ENCODE peak calls at places on chromosomes 3 and 15, in ten cellular contexts. Y is Kasumi-1, A is BJ, H is NCI-H2081, Q is coronary artery, J is RWPE1, L is mesothelial cell of epicardium, S is foreskin fibroblast, Z is GM12865, N is kidney. W is an unnamed sample.

GRCh38 chr15:31501536-31502157 is 175.0 kb downstream of the KLF13 start:
- DNase-seq in J (no peak), L (no peak), A (no peak), S (no peak), Q (peak; percentile 55), Z (no peak), N (no peak), H (no peak), Y (no peak), W (no peak)

GRCh38 chr3:69763458-69763857 is 24.2 kb downstream of the MITF start:
- DNase-seq in N (no peak), H (no peak), J (no peak), Q (no peak), L (no peak), Z (no peak), Y (no peak), S (no peak), A (no peak), W (no peak)

GRCh38 chr15:41207687-41208448 is 22.7 kb downstream of the EXD1 start:
- DNase-seq in S (peak; percentile 53), N (no peak), Z (peak; percentile 26), L (no peak), H (no peak), Q (no peak), A (no peak), J (peak; percentile 62), Y (no peak), W (no peak)

GRCh38 chr15:68228971-68229385 is 550 bp downstream of the CLN6 start:
- DNase-seq in S (no peak), A (no peak), Z (peak; percentile 47), H (no peak), N (no peak), L (no peak), Y (no peak), J (peak; percentile 27), Q (no peak), W (no peak)

GRCh38 chr3:107421170-107421792 is 44.0 kb downstream of the CCDC54 start:
- DNase-seq in Y (peak; percentile 84), A (no peak), Q (no peak), Z (peak; percentile 71), N (no peak), H (peak; percentile 52), S (peak; percentile 78), J (peak; percentile 54), L (no peak), W (no peak)

GRCh38 chr15:33473005-33473404 is 162.2 kb downstream of the RYR3 start:
- DNase-seq in A (no peak), J (no peak), L (no peak), H (no peak), N (no peak), Z (no peak), Y (no peak), S (no peak), Q (no peak), W (no peak)

GRCh38 chr3:139427283-139428060 is 38.0 kb upstream of the COPB2 start:
- DNase-seq in Z (peak; percentile 71), Q (no peak), N (no peak), L (no peak), J (peak; percentile 66), Y (peak; percentile 95), S (peak; percentile 77), H (peak; percentile 90), A (peak; percentile 24), W (no peak)

GRCh38 chr3:37116998-37117397 is 57.4 kb downstream of the LRRFIP2 start:
- DNase-seq in Z (no peak), S (no peak), H (no peak), J (no peak), Q (no peak), N (no peak), L (no peak), A (no peak), Y (no peak), W (no peak)

GRCh38 chr15:62068071-62068786 is 1.5 kb downstream of the C2CD4A start:
- DNase-seq in N (peak; percentile 88), S (peak; percentile 64), J (no peak), Y (no peak), H (peak; percentile 64), Z (peak; percentile 42), Q (no peak), L (peak; percentile 21), A (no peak), W (peak; percentile 84)

GRCh38 chr15:53288542-53288941 is 470.9 kb downstream of the WDR72 start:
- DNase-seq in Q (no peak), L (no peak), N (no peak), Y (no peak), A (no peak), H (no peak), Z (no peak), S (no peak), J (no peak), W (no peak)

GRCh38 chr15:92597548-92597947 is 58.0 kb downstream of the FAM174B start:
- DNase-seq in N (no peak), Q (no peak), Z (no peak), L (no peak), H (no peak), J (no peak), S (no peak), A (no peak), Y (no peak), W (no peak)

GRCh38 chr3:133943639-133944131 is 48.0 kb upstream of the RAB6B start:
- DNase-seq in A (no peak), N (peak; percentile 69), Y (peak; percentile 70), H (no peak), S (peak; percentile 69), L (no peak), J (peak; percentile 82), Q (peak; percentile 59), Z (no peak), W (no peak)